ENCODE peak calls at places on chromosomes 16 and 17, in ten cellular contexts. Z, E, J, F, C, T, W, M, G and D are unnamed samples.

GRCh38 chr17:17752822-17753448 is 71.7 kb downstream of the RAI1 start:
- DNase-seq in Z (peak; percentile 70), E (no peak), J (no peak), F (no peak), C (no peak), T (no peak), W (no peak), M (peak; percentile 51), G (no peak), D (no peak)

GRCh38 chr16:54051821-54052220 is 234.8 kb downstream of the IRX3 start:
- DNase-seq in Z (no peak), E (no peak), J (no peak), F (no peak), C (no peak), T (no peak), W (no peak), M (no peak), G (no peak), D (no peak)

GRCh38 chr16:73053379-73054130 is 5.6 kb upstream of the ZFHX3 start:
- DNase-seq in Z (peak; percentile 78), E (no peak), J (no peak), F (no peak), C (peak; percentile 78), T (no peak), W (no peak), M (peak; percentile 73), G (no peak), D (no peak)

GRCh38 chr17:10844667-10845387 is 6.9 kb upstream of the PIRT start:
- DNase-seq in Z (peak; percentile 80), E (peak; percentile 74), J (peak; percentile 67), F (peak; percentile 78), C (peak; percentile 61), T (peak; percentile 84), W (peak; percentile 90), M (peak; percentile 82), G (peak; percentile 74), D (peak; percentile 57)

GRCh38 chr16:82653550-82654511 is 27.1 kb downstream of the CDH13 start:
- DNase-seq in Z (no peak), E (no peak), J (no peak), F (no peak), C (peak; percentile 81), T (no peak), W (no peak), M (peak; percentile 81), G (no peak), D (no peak)

GRCh38 chr17:31147507-31148202 is 52.9 kb downstream of the NF1 start:
- DNase-seq in Z (no peak), E (no peak), J (no peak), F (no peak), C (no peak), T (no peak), W (no peak), M (peak; percentile 27), G (no peak), D (no peak)

GRCh38 chr17:80219777-80220708 is at the start of the genes SGSH and SLC26A11:
- DNase-seq in Z (peak; percentile 92), E (peak; percentile 86), J (peak; percentile 82), F (peak; percentile 82), C (peak; percentile 63), T (peak; percentile 92), W (peak; percentile 87), M (peak; percentile 79), G (peak; percentile 78), D (peak; percentile 67)

GRCh38 chr16:10188236-10188635 is 6.0 kb upstream of the GRIN2A start:
- DNase-seq in Z (no peak), E (no peak), J (no peak), F (no peak), C (peak; percentile 5), T (no peak), W (no peak), M (no peak), G (no peak), D (no peak)

GRCh38 chr17:47719411-47720152 is 13.5 kb upstream of the TBX21 start:
- DNase-seq in Z (no peak), E (no peak), J (no peak), F (no peak), C (peak; percentile 92), T (no peak), W (no peak), M (no peak), G (no peak), D (no peak)

GRCh38 chr16:88430185-88430523 is 22.9 kb upstream of the ZFPM1 start:
- DNase-seq in Z (no peak), E (no peak), J (peak; percentile 16), F (no peak), C (no peak), T (no peak), W (no peak), M (no peak), G (no peak), D (no peak)

GRCh38 chr17:13230350-13230900 is 212.6 kb upstream of the ELAC2 start:
- DNase-seq in Z (no peak), E (no peak), J (no peak), F (no peak), C (peak; percentile 47), T (no peak), W (no peak), M (no peak), G (no peak), D (no peak)

GRCh38 chr16:57735755-57736418 is at the start of gene KATNB1:
- DNase-seq in Z (peak; percentile 63), E (peak; percentile 18), J (no peak), F (no peak), C (no peak), T (no peak), W (no peak), M (no peak), G (no peak), D (no peak)

GRCh38 chr17:32621612-32622312 is 135.0 kb downstream of the CDK5R1 start:
- DNase-seq in Z (no peak), E (no peak), J (no peak), F (no peak), C (no peak), T (no peak), W (no peak), M (no peak), G (no peak), D (no peak)

GRCh38 chr17:60129164-60129563 is 20.6 kb upstream of the CA4 start:
- DNase-seq in Z (peak; percentile 15), E (no peak), J (no peak), F (no peak), C (no peak), T (no peak), W (no peak), M (no peak), G (no peak), D (no peak)
- H3K27ac ChIP-seq in Z (no peak overlapping the region), E (no peak overlapping the region), J (no peak overlapping the region), F (no peak overlapping the region), C (no peak overlapping the region), T (no peak overlapping the region), W (no peak overlapping the region), M (no peak overlapping the region), G (no peak overlapping the region), D (no peak overlapping the region)

GRCh38 chr17:19799796-19800195 is 51.7 kb upstream of the ALDH3A1 start:
- DNase-seq in Z (no peak), E (no peak), J (no peak), F (no peak), C (no peak), T (no peak), W (no peak), M (no peak), G (no peak), D (no peak)
- H3K9me3 ChIP-seq in Z (no peaks in the 10 kb centered on the region), E (peaks cover 14% of the 10 kb centered on the region), J (no peaks in the 10 kb centered on the region), F (peaks cover 6% of the 10 kb centered on the region), C (no peaks in the 10 kb centered on the region), T (no peaks in the 10 kb centered on the region), W (peaks cover 15% of the 10 kb centered on the region), M (no peaks in the 10 kb centered on the region), G (no peaks in the 10 kb centered on the region), D (no peaks in the 10 kb centered on the region)

DNA sequence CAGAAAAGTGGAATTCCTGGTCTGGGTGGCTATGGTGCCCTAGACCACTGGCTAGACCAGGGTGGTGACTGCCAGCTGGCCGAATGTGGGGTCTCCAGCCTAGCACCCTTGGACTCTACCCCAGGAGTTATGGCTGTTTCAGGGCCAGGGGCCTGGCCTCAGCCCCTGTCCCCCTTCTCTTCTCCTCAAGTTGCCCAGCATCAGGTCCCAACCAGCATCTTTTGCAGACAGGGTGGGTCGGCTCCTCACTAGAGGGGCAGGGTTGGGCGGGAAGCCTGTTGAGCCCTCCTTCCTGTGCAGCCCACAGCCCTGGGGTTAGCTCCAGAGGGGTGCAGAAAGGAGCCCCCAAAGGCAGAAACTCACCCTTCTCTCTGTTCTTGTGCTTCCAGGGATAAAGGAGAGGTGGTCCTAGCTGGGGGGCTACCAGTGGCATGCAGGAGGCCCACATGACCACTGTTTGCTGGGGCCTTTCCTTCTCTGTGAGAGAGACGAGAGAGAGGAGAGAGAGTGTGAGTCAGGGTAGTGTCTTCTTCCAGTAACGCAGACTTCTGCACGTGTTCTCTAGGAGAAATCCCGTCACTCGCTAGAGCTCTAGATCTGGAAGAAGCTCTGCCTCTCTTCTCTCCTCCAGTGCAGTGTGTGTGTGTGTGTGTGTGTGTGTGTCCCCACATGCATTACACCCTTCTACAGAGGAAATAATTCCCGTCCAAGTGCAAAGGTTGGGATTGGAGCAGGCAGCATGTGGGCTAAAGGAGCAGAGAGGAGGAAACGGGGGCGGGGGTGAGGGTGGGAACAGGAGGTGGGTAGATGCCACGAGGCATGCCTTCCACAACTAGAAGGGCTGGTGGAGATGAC is 209.4 kb downstream of the SEC14L1 start:
- DNase-seq in Z (peak; percentile 67), E (no peak), J (peak; percentile 65), F (peak; percentile 25), C (no peak), T (no peak), W (peak; percentile 18), M (no peak), G (no peak), D (no peak)
- H3K27ac ChIP-seq in Z (peak overlapping the region; percentile 61), E (peak overlapping the region; percentile 94), J (peak overlapping the region; percentile 81), F (peak overlapping the region; percentile 34), C (no peak overlapping the region), T (peak overlapping the region; percentile 33), W (peak overlapping the region; percentile 67), M (no peak overlapping the region), G (peak overlapping the region; percentile 57), D (no peak overlapping the region)

GRCh38 chr17:27340990-27341595 is 47.2 kb downstream of the WSB1 start:
- DNase-seq in Z (no peak), E (no peak), J (no peak), F (no peak), C (no peak), T (no peak), W (no peak), M (no peak), G (no peak), D (no peak)
- H3K9me3 ChIP-seq in Z (no peaks in the 10 kb centered on the region), E (no peaks in the 10 kb centered on the region), J (no peaks in the 10 kb centered on the region), F (no peaks in the 10 kb centered on the region), C (no peaks in the 10 kb centered on the region), T (no peaks in the 10 kb centered on the region), W (no peaks in the 10 kb centered on the region), M (no peaks in the 10 kb centered on the region), G (no peaks in the 10 kb centered on the region), D (no peaks in the 10 kb centered on the region)